ENCODE peak calls at places on chromosomes 4 and X, in six cellular contexts. M is glutamatergic neuron; K is iris pigment epithelial cell; J is cardiac muscle cell; F is GM23248; Q is activated CD4-positive, alpha-beta T cell treated with anti-CD3 and anti-CD28 coated beads for 4 hours. D is an unnamed sample.

GRCh38 chr4:183941964-183942363 is 36.9 kb downstream of the STOX2 start:
- DNase-seq in M (no peak), K (no peak), J (no peak), F (no peak), Q (no peak), D (no peak)

GRCh38 chrX:11427082-11428033 is 134.1 kb downstream of the AMELX start:
- DNase-seq in M (peak; percentile 65), K (peak; percentile 50), J (peak; percentile 54), F (peak; percentile 46), Q (no peak), D (peak; percentile 30)

GRCh38 chr4:23890369-23891063 is 669 bp upstream of the PPARGC1A start:
- DNase-seq in M (no peak), K (no peak), J (peak; percentile 8), F (no peak), Q (no peak), D (peak; percentile 33)

GRCh38 chrX:123906557-123907316 is 46.9 kb downstream of the XIAP start:
- DNase-seq in M (no peak), K (peak; percentile 15), J (no peak), F (no peak), Q (no peak), D (peak; percentile 28)

GRCh38 chr4:170079981-170080380 is 9.8 kb downstream of the AADAT start:
- DNase-seq in M (no peak), K (peak; percentile 32), J (no peak), F (no peak), Q (no peak), D (peak; percentile 3)

GRCh38 chrX:13059676-13060499 is 15.5 kb upstream of the FAM9C start:
- DNase-seq in M (no peak), K (peak; percentile 77), J (peak; percentile 44), F (peak; percentile 37), Q (no peak), D (peak; percentile 77)

GRCh38 chr4:133624744-133625143 is 475.6 kb downstream of the PCDH10 start:
- DNase-seq in M (no peak), K (no peak), J (no peak), F (no peak), Q (no peak), D (no peak)

GRCh38 chr4:16909245-16909644 is 10.8 kb upstream of the LDB2 start:
- DNase-seq in M (no peak), K (no peak), J (no peak), F (peak; percentile 43), Q (no peak), D (no peak)

GRCh38 chr4:88230953-88231835 is 53.2 kb downstream of the PPM1K start:
- DNase-seq in M (no peak), K (peak; percentile 34), J (peak; percentile 57), F (peak; percentile 47), Q (no peak), D (peak; percentile 43)

GRCh38 chrX:51860679-51861078 is 32.7 kb upstream of the MAGED1 start:
- DNase-seq in M (no peak), K (peak; percentile 49), J (peak; percentile 63), F (peak; percentile 52), Q (no peak), D (peak; percentile 52)

GRCh38 chr4:8851321-8852117 is 20.1 kb downstream of the HMX1 start:
- DNase-seq in M (peak; percentile 15), K (no peak), J (no peak), F (no peak), Q (no peak), D (no peak)

GRCh38 chrX:37817579-37817978 is 29.8 kb downstream of the DYNLT3 start:
- DNase-seq in M (no peak), K (no peak), J (no peak), F (no peak), Q (no peak), D (no peak)

GRCh38 chrX:155263854-155264628 is at the start of gene RAB39B:
- DNase-seq in M (peak; percentile 71), K (peak; percentile 69), J (peak; percentile 61), F (peak; percentile 77), Q (peak; percentile 70), D (peak; percentile 57)

GRCh38 chr4:149911995-149912394 is 96.4 kb upstream of the IQCM start:
- DNase-seq in M (no peak), K (no peak), J (no peak), F (no peak), Q (no peak), D (peak; percentile 37)

GRCh38 chr4:108240356-108240755 is 71.6 kb upstream of the LEF1 start:
- DNase-seq in M (no peak), K (peak; percentile 65), J (peak; percentile 29), F (no peak), Q (no peak), D (no peak)

GRCh38 chr4:111464251-111465045 is 680.8 kb upstream of the FAM241A start:
- DNase-seq in M (no peak), K (peak; percentile 69), J (peak; percentile 26), F (no peak), Q (no peak), D (peak; percentile 66)

GRCh38 chr4:159360549-159360948 is 257.7 kb downstream of the RAPGEF2 start:
- DNase-seq in M (no peak), K (peak; percentile 94), J (peak; percentile 69), F (peak; percentile 95), Q (no peak), D (peak; percentile 95)

GRCh38 chrX:3262906-3263305 is 83.5 kb downstream of the MXRA5 start:
- DNase-seq in M (no peak), K (peak; percentile 88), J (peak; percentile 81), F (peak; percentile 87), Q (no peak), D (peak; percentile 91)

GRCh38 chr4:2964077-2964471 is 703 bp downstream of the GRK4 start:
- DNase-seq in M (no peak), K (no peak), J (no peak), F (peak; percentile 30), Q (no peak), D (no peak)

GRCh38 chr4:13930155-13930554 is 302.6 kb upstream of the BOD1L1 start:
- DNase-seq in M (no peak), K (no peak), J (no peak), F (no peak), Q (no peak), D (no peak)

GRCh38 chrX:28188526-28188925 is 207.3 kb upstream of the DCAF8L1 start:
- DNase-seq in M (no peak), K (peak; percentile 14), J (no peak), F (no peak), Q (no peak), D (no peak)

GRCh38 chr4:1613099-1613495 is 71.0 kb downstream of the FAM53A start:
- DNase-seq in M (peak; percentile 5), K (no peak), J (no peak), F (no peak), Q (no peak), D (no peak)

GRCh38 chr4:2805712-2806391 is 13.0 kb downstream of the SH3BP2 start:
- DNase-seq in M (no peak), K (no peak), J (peak; percentile 29), F (no peak), Q (no peak), D (no peak)

GRCh38 chr4:6349896-6350295 is 80.2 kb downstream of the WFS1 start:
- DNase-seq in M (no peak), K (no peak), J (peak; percentile 18), F (no peak), Q (no peak), D (peak; percentile 7)

GRCh38 chr4:176498857-176499256 is 179.1 kb downstream of the SPCS3 start:
- DNase-seq in M (no peak), K (peak; percentile 57), J (peak; percentile 14), F (peak; percentile 35), Q (no peak), D (peak; percentile 63)

GRCh38 chrX:1359477-1359873 is 22.9 kb downstream of the IL3RA start:
- DNase-seq in M (no peak), K (no peak), J (no peak), F (no peak), Q (no peak), D (no peak)

GRCh38 chrX:39475372-39475771 is 622.4 kb downstream of the BCOR start:
- DNase-seq in M (no peak), K (no peak), J (no peak), F (no peak), Q (no peak), D (no peak)

GRCh38 chr4:7291372-7292135 is 99.2 kb downstream of the SORCS2 start:
- DNase-seq in M (no peak), K (peak; percentile 14), J (peak; percentile 25), F (no peak), Q (no peak), D (peak; percentile 78)

GRCh38 chr4:83282049-83282535 is 2.5 kb downstream of the COQ2 start:
- DNase-seq in M (no peak), K (peak; percentile 61), J (peak; percentile 76), F (peak; percentile 63), Q (peak; percentile 76), D (peak; percentile 70)

GRCh38 chr4:10160280-10160856 is 43.8 kb upstream of the WDR1 start:
- DNase-seq in M (no peak), K (peak; percentile 33), J (peak; percentile 69), F (peak; percentile 41), Q (no peak), D (peak; percentile 43)

GRCh38 chr4:103152381-103152780 is 45.8 kb downstream of the CENPE start:
- DNase-seq in M (no peak), K (no peak), J (no peak), F (no peak), Q (no peak), D (no peak)

GRCh38 chrX:109840585-109840984 is 107.5 kb upstream of the ACSL4 start:
- DNase-seq in M (no peak), K (peak; percentile 94), J (peak; percentile 97), F (peak; percentile 90), Q (peak; percentile 10), D (peak; percentile 92)

GRCh38 chr4:72067051-72067450 is 35.3 kb downstream of the NPFFR2 start:
- DNase-seq in M (no peak), K (no peak), J (no peak), F (no peak), Q (no peak), D (no peak)

GRCh38 chrX:9873952-9874351 is 87.7 kb downstream of the SHROOM2 start:
- DNase-seq in M (peak; percentile 58), K (no peak), J (no peak), F (peak; percentile 53), Q (peak; percentile 33), D (peak; percentile 41)

GRCh38 chr4:10743357-10743756 is 58.8 kb upstream of the CLNK start:
- DNase-seq in M (no peak), K (no peak), J (no peak), F (no peak), Q (no peak), D (no peak)

GRCh38 chrX:8037593-8038348 is 110.6 kb upstream of the PNPLA4 start:
- DNase-seq in M (no peak), K (no peak), J (peak; percentile 25), F (no peak), Q (no peak), D (no peak)

GRCh38 chr4:19051751-19052296 is 1030.3 kb upstream of the LCORL start:
- DNase-seq in M (no peak), K (no peak), J (no peak), F (no peak), Q (no peak), D (peak; percentile 11)

D was measured in EH.